ENCODE peak calls at places on chromosomes 5 and 9, in six cellular contexts. One of them, this sample, is unnamed.

GRCh38 chr5:79193643-79194042 is 42.3 kb upstream of the JMY start:
- DNase-seq in psoas muscle: no peak
- DNase-seq in CD4-positive, alpha-beta T cell: no peak
- DNase-seq in lower lobe of right lung: no peak
- DNase-seq in endodermal cell: no peak
- DNase-seq in HL-60: no peak
- DNase-seq in this sample: no peak

GRCh38 chr5:178310130-178310865 is 77.7 kb upstream of the PHYKPL start:
- DNase-seq in CD4-positive, alpha-beta T cell: no peak
- DNase-seq in psoas muscle: no peak
- DNase-seq in lower lobe of right lung: peak
- DNase-seq in endodermal cell: peak
- DNase-seq in HL-60: no peak
- DNase-seq in this sample: no peak

GRCh38 chr9:93326056-93326455 is 125.4 kb upstream of the FAM120A start:
- DNase-seq in psoas muscle: no peak
- DNase-seq in CD4-positive, alpha-beta T cell: no peak
- DNase-seq in lower lobe of right lung: no peak
- DNase-seq in endodermal cell: no peak
- DNase-seq in HL-60: no peak
- DNase-seq in this sample: no peak

GRCh38 chr5:110940136-110940535 is 131.4 kb upstream of the TSLP start:
- DNase-seq in CD4-positive, alpha-beta T cell: no peak
- DNase-seq in endodermal cell: no peak
- DNase-seq in psoas muscle: no peak
- DNase-seq in lower lobe of right lung: no peak
- DNase-seq in HL-60: no peak
- DNase-seq in this sample: no peak

GRCh38 chr5:111170279-111170678 is 53.9 kb upstream of the CAMK4 start:
- DNase-seq in psoas muscle: no peak
- DNase-seq in CD4-positive, alpha-beta T cell: no peak
- DNase-seq in HL-60: no peak
- DNase-seq in lower lobe of right lung: no peak
- DNase-seq in endodermal cell: no peak
- DNase-seq in this sample: no peak

GRCh38 chr9:90433398-90433890 is 209.2 kb downstream of the DIRAS2 start:
- DNase-seq in endodermal cell: peak
- DNase-seq in CD4-positive, alpha-beta T cell: no peak
- DNase-seq in HL-60: no peak
- DNase-seq in psoas muscle: no peak
- DNase-seq in lower lobe of right lung: peak
- DNase-seq in this sample: no peak

GRCh38 chr5:176744584-176744965 is 65.8 kb upstream of the UNC5A start:
- DNase-seq in psoas muscle: no peak
- DNase-seq in HL-60: no peak
- DNase-seq in endodermal cell: peak
- DNase-seq in lower lobe of right lung: no peak
- DNase-seq in CD4-positive, alpha-beta T cell: no peak
- DNase-seq in this sample: no peak

GRCh38 chr5:142881076-142881466 is 110.9 kb downstream of the ARHGAP26 start:
- DNase-seq in endodermal cell: peak
- DNase-seq in lower lobe of right lung: no peak
- DNase-seq in HL-60: peak
- DNase-seq in psoas muscle: no peak
- DNase-seq in CD4-positive, alpha-beta T cell: no peak
- DNase-seq in this sample: peak

GRCh38 chr9:120737411-120737810 is 23.1 kb upstream of the MEGF9 start:
- DNase-seq in HL-60: no peak
- DNase-seq in endodermal cell: no peak
- DNase-seq in lower lobe of right lung: no peak
- DNase-seq in CD4-positive, alpha-beta T cell: no peak
- DNase-seq in psoas muscle: no peak
- DNase-seq in this sample: no peak

GRCh38 chr5:107104774-107105050 is 566.0 kb downstream of the EFNA5 start:
- DNase-seq in endodermal cell: peak
- DNase-seq in psoas muscle: peak
- DNase-seq in lower lobe of right lung: no peak
- DNase-seq in HL-60: no peak
- DNase-seq in CD4-positive, alpha-beta T cell: no peak
- DNase-seq in this sample: no peak

GRCh38 chr5:151740958-151741373 is 17.5 kb downstream of the ATOX1 start:
- DNase-seq in lower lobe of right lung: no peak
- DNase-seq in HL-60: no peak
- DNase-seq in CD4-positive, alpha-beta T cell: no peak
- DNase-seq in endodermal cell: no peak
- DNase-seq in psoas muscle: no peak
- DNase-seq in this sample: no peak

GRCh38 chr9:35520404-35520790 is 30.5 kb downstream of the RUSC2 start:
- DNase-seq in lower lobe of right lung: no peak
- DNase-seq in CD4-positive, alpha-beta T cell: no peak
- DNase-seq in psoas muscle: no peak
- DNase-seq in endodermal cell: no peak
- DNase-seq in HL-60: no peak
- DNase-seq in this sample: no peak

GRCh38 chr5:93677344-93678021 is 63.9 kb downstream of the POU5F2 start:
- DNase-seq in CD4-positive, alpha-beta T cell: no peak
- DNase-seq in lower lobe of right lung: peak
- DNase-seq in endodermal cell: peak
- DNase-seq in psoas muscle: peak
- DNase-seq in HL-60: no peak
- DNase-seq in this sample: peak

GRCh38 chr9:133729646-133730281 is 8.4 kb downstream of the SARDH start:
- DNase-seq in psoas muscle: no peak
- DNase-seq in endodermal cell: peak
- DNase-seq in lower lobe of right lung: no peak
- DNase-seq in HL-60: no peak
- DNase-seq in CD4-positive, alpha-beta T cell: no peak
- DNase-seq in this sample: no peak

GRCh38 chr5:176133289-176133870 is 104.8 kb upstream of the SIMC1 start:
- DNase-seq in lower lobe of right lung: no peak
- DNase-seq in endodermal cell: peak
- DNase-seq in HL-60: no peak
- DNase-seq in CD4-positive, alpha-beta T cell: peak
- DNase-seq in psoas muscle: no peak
- DNase-seq in this sample: no peak

GRCh38 chr9:98380065-98380681 is 124.7 kb upstream of the TBC1D2 start:
- DNase-seq in CD4-positive, alpha-beta T cell: no peak
- DNase-seq in psoas muscle: no peak
- DNase-seq in HL-60: no peak
- DNase-seq in lower lobe of right lung: no peak
- DNase-seq in endodermal cell: peak
- DNase-seq in this sample: no peak

GRCh38 chr9:121634329-121634784 is 17.1 kb upstream of the DAB2IP start:
- DNase-seq in endodermal cell: no peak
- DNase-seq in lower lobe of right lung: no peak
- DNase-seq in psoas muscle: no peak
- DNase-seq in CD4-positive, alpha-beta T cell: no peak
- DNase-seq in HL-60: peak
- DNase-seq in this sample: no peak

GRCh38 chr9:132412089-132412488 is 2.1 kb downstream of the CFAP77 start:
- DNase-seq in lower lobe of right lung: no peak
- DNase-seq in endodermal cell: peak
- DNase-seq in psoas muscle: no peak
- DNase-seq in CD4-positive, alpha-beta T cell: no peak
- DNase-seq in HL-60: no peak
- DNase-seq in this sample: no peak

GRCh38 chr9:69888876-69889585 is 68.4 kb downstream of the CFAP95 start:
- DNase-seq in HL-60: no peak
- DNase-seq in lower lobe of right lung: no peak
- DNase-seq in CD4-positive, alpha-beta T cell: no peak
- DNase-seq in psoas muscle: no peak
- DNase-seq in endodermal cell: no peak
- DNase-seq in this sample: no peak

GRCh38 chr5:55868846-55869245 is 17.7 kb downstream of the IL31RA start:
- DNase-seq in HL-60: no peak
- DNase-seq in CD4-positive, alpha-beta T cell: no peak
- DNase-seq in lower lobe of right lung: no peak
- DNase-seq in psoas muscle: peak
- DNase-seq in endodermal cell: no peak
- DNase-seq in this sample: peak

GRCh38 chr5:673837-674629 is 19.1 kb downstream of the TPPP start:
- DNase-seq in CD4-positive, alpha-beta T cell: no peak
- DNase-seq in endodermal cell: no peak
- DNase-seq in psoas muscle: peak
- DNase-seq in HL-60: no peak
- DNase-seq in lower lobe of right lung: peak
- DNase-seq in this sample: no peak

GRCh38 chr5:71537681-71538080 is 49.5 kb upstream of the MCCC2 start:
- DNase-seq in CD4-positive, alpha-beta T cell: no peak
- DNase-seq in lower lobe of right lung: no peak
- DNase-seq in HL-60: peak
- DNase-seq in psoas muscle: no peak
- DNase-seq in endodermal cell: peak
- DNase-seq in this sample: no peak

GRCh38 chr5:136058031-136058971 is 29.5 kb downstream of the TGFBI start:
- DNase-seq in psoas muscle: peak
- DNase-seq in endodermal cell: peak
- DNase-seq in CD4-positive, alpha-beta T cell: no peak
- DNase-seq in lower lobe of right lung: no peak
- DNase-seq in HL-60: no peak
- DNase-seq in this sample: peak

GRCh38 chr5:12284604-12285003 is 380.4 kb upstream of the CTNND2 start:
- DNase-seq in HL-60: no peak
- DNase-seq in lower lobe of right lung: no peak
- DNase-seq in CD4-positive, alpha-beta T cell: no peak
- DNase-seq in psoas muscle: no peak
- DNase-seq in endodermal cell: no peak
- DNase-seq in this sample: no peak

GRCh38 chr5:79772651-79773050 is 83.0 kb downstream of the CMYA5 start:
- DNase-seq in endodermal cell: no peak
- DNase-seq in HL-60: no peak
- DNase-seq in CD4-positive, alpha-beta T cell: no peak
- DNase-seq in psoas muscle: no peak
- DNase-seq in lower lobe of right lung: no peak
- DNase-seq in this sample: no peak

GRCh38 chr9:118785456-118785855 is 583.8 kb downstream of the BRINP1 start:
- DNase-seq in endodermal cell: no peak
- DNase-seq in lower lobe of right lung: no peak
- DNase-seq in CD4-positive, alpha-beta T cell: no peak
- DNase-seq in psoas muscle: no peak
- DNase-seq in HL-60: no peak
- DNase-seq in this sample: no peak

GRCh38 chr9:113219972-113220371 is 1.1 kb downstream of the FKBP15 start:
- DNase-seq in CD4-positive, alpha-beta T cell: no peak
- DNase-seq in endodermal cell: no peak
- DNase-seq in psoas muscle: no peak
- DNase-seq in HL-60: peak
- DNase-seq in lower lobe of right lung: no peak
- DNase-seq in this sample: peak

GRCh38 chr5:96745844-96746531 is 61.8 kb downstream of the ERAP1 start:
- DNase-seq in lower lobe of right lung: no peak
- DNase-seq in HL-60: no peak
- DNase-seq in CD4-positive, alpha-beta T cell: no peak
- DNase-seq in psoas muscle: no peak
- DNase-seq in endodermal cell: no peak
- DNase-seq in this sample: no peak

GRCh38 chr9:127033784-127034183 is 88.7 kb downstream of the ANGPTL2 start:
- DNase-seq in CD4-positive, alpha-beta T cell: no peak
- DNase-seq in psoas muscle: no peak
- DNase-seq in HL-60: no peak
- DNase-seq in endodermal cell: peak
- DNase-seq in lower lobe of right lung: no peak
- DNase-seq in this sample: no peak

DNA sequence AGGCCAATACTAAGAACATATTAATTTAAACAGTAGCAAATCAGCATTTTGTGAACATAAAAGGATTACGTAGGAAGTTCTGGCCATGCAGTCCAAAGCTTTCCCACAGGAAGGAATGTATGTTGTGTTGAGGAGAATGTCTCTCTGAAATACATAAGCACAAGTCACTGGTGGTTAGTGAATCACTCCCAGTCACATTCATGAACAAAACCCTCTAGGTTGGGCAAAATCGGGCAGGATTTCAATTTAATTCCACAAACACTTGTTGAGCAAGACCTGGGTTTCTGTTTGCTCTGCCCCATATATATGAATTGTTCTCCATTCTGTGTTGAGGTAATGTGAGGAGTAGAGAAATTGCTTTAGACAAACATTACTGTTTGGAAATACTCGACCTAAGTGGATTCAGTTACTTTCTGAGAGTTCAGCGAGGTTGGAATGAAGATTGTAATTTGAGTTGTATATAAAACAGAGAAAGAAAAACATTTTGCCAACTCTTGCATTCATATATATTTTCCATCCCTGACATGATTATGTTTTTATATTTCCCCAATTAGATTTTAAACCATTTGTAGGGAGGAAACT is 127.6 kb upstream of the RPS23 start:
- DNase-seq in HL-60: no peak
- DNase-seq in CD4-positive, alpha-beta T cell: no peak
- DNase-seq in endodermal cell: no peak
- DNase-seq in psoas muscle: no peak
- DNase-seq in lower lobe of right lung: no peak
- DNase-seq in this sample: peak
- H3K27ac ChIP-seq in HL-60: no peak
- H3K27ac ChIP-seq in CD4-positive, alpha-beta T cell: no peak
- H3K27ac ChIP-seq in endodermal cell: no peak
- H3K27ac ChIP-seq in psoas muscle: no peak
- H3K27ac ChIP-seq in lower lobe of right lung: peak
- H3K27ac ChIP-seq in this sample: peak

DNA sequence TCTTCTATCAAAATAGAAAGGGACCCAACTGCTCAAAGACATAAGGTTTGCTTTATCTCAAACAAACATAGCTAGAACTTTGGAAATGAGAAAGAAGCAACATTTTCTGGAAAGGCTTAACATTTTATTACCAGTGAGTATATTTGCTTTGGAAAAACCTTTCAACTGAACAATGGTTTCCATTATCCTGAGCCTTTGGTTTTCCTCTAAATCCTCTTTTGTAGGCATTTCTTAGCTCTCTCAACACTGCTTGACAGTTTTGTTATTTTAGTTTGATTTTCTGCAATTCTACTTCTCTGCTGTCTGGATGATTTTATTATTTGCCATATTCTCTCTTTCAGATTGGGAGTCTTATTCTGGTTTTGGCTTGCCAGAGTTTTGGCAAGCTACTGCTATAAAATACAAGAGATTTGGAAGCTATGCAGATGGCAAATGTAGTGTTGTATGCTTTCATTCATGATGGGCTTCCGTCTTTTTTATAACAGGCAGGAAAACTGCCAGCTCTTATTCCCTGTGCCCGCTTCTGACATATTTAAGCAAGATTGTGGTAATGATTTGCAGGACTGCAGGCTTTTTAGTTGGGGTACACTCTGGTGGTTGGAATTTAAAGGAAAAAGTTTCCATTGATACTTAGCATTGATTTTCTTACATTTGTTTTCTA is 734.8 kb downstream of the DTWD2 start:
- DNase-seq in HL-60: no peak
- DNase-seq in psoas muscle: no peak
- DNase-seq in endodermal cell: no peak
- DNase-seq in CD4-positive, alpha-beta T cell: no peak
- DNase-seq in lower lobe of right lung: no peak
- DNase-seq in this sample: no peak
- TF ChIP-seq CTCF in HL-60: no peak
- TF ChIP-seq CTCF in psoas muscle: no peak
- TF ChIP-seq CTCF in endodermal cell: no peak
- TF ChIP-seq CTCF in CD4-positive, alpha-beta T cell: no peak
- TF ChIP-seq CTCF in lower lobe of right lung: no peak
- TF ChIP-seq CTCF in this sample: no peak

GRCh38 chr5:172172912-172173591 is 15.0 kb downstream of the STK10 start:
- DNase-seq in HL-60: no peak
- DNase-seq in CD4-positive, alpha-beta T cell: no peak
- DNase-seq in lower lobe of right lung: no peak
- DNase-seq in psoas muscle: no peak
- DNase-seq in endodermal cell: no peak
- DNase-seq in this sample: no peak
- H3K27ac ChIP-seq in HL-60: no peak
- H3K27ac ChIP-seq in CD4-positive, alpha-beta T cell: peak
- H3K27ac ChIP-seq in lower lobe of right lung: peak
- H3K27ac ChIP-seq in psoas muscle: peak
- H3K27ac ChIP-seq in endodermal cell: no peak
- H3K27ac ChIP-seq in this sample: no peak

GRCh38 chr5:157378509-157378908 is 81.5 kb upstream of the NIPAL4 start:
- DNase-seq in psoas muscle: no peak
- DNase-seq in lower lobe of right lung: no peak
- DNase-seq in endodermal cell: peak
- DNase-seq in HL-60: no peak
- DNase-seq in CD4-positive, alpha-beta T cell: no peak
- DNase-seq in this sample: no peak
- TF ChIP-seq CTCF in psoas muscle: no peak
- TF ChIP-seq CTCF in lower lobe of right lung: no peak
- TF ChIP-seq CTCF in endodermal cell: no peak
- TF ChIP-seq CTCF in HL-60: no peak
- TF ChIP-seq CTCF in CD4-positive, alpha-beta T cell: no peak
- TF ChIP-seq CTCF in this sample: no peak

This sample was measured in AG04450.